ENCODE peak calls at places on chromosome 14, in six cellular contexts. O is fibroblast of lung, M is cardiac muscle cell, L is pancreas, K is body of pancreas, V is right atrium auricular region. S is an unnamed sample.

GRCh38 chr14:75578099-75578785 is at the start of gene FLVCR2:
- DNase-seq in L (peak; percentile 89), K (peak; percentile 79), O (peak; percentile 84), V (peak; percentile 87), M (peak; percentile 86), S (peak; percentile 95)

GRCh38 chr14:63713058-63713457 is 14.8 kb downstream of the SGPP1 start:
- DNase-seq in V (no peak), M (no peak), O (no peak), L (no peak), K (no peak), S (no peak)

GRCh38 chr14:99604766-99605298 is 825 bp upstream of the CCDC85C start:
- DNase-seq in K (peak; percentile 53), V (no peak), M (peak; percentile 78), L (peak; percentile 83), O (no peak), S (no peak)

GRCh38 chr14:54562334-54562733 is 4.6 kb upstream of the SAMD4A start:
- DNase-seq in L (no peak), O (no peak), M (no peak), V (no peak), K (no peak), S (no peak)

GRCh38 chr14:57898837-57899572 is 33.1 kb upstream of the SLC35F4 start:
- DNase-seq in O (no peak), M (no peak), L (no peak), V (no peak), K (no peak), S (no peak)

GRCh38 chr14:89899917-89900680 is 54.4 kb downstream of the EFCAB11 start:
- DNase-seq in L (no peak), V (no peak), M (peak; percentile 42), O (peak; percentile 54), K (no peak), S (no peak)

GRCh38 chr14:90518941-90519256 is 122.1 kb downstream of the CALM1 start:
- DNase-seq in L (peak; percentile 52), K (no peak), V (no peak), O (no peak), M (no peak), S (no peak)

GRCh38 chr14:60195179-60195810 is 30.1 kb upstream of the DHRS7 start:
- DNase-seq in L (no peak), M (no peak), K (no peak), V (no peak), O (no peak), S (no peak)

GRCh38 chr14:60537663-60538062 is 28.7 kb downstream of the SIX6 start:
- DNase-seq in M (no peak), K (no peak), O (no peak), L (no peak), V (no peak), S (no peak)

GRCh38 chr14:56117765-56118610 is at the start of gene PELI2:
- DNase-seq in K (peak; percentile 89), L (peak; percentile 93), V (no peak), M (peak; percentile 84), O (peak; percentile 78), S (peak; percentile 96)

GRCh38 chr14:40417777-40418401 is 985.7 kb upstream of the FBXO33 start:
- DNase-seq in K (no peak), L (no peak), O (no peak), V (no peak), M (peak; percentile 65), S (no peak)

GRCh38 chr14:103696466-103697071 is 18.7 kb downstream of the XRCC3 start:
- DNase-seq in M (no peak), K (peak; percentile 26), V (no peak), O (peak; percentile 90), L (peak; percentile 60), S (peak; percentile 85)

GRCh38 chr14:64117671-64118402 is 176.3 kb downstream of the ESR2 start:
- DNase-seq in O (peak; percentile 57), M (no peak), K (peak; percentile 77), L (peak; percentile 77), V (peak; percentile 73), S (peak; percentile 81)

GRCh38 chr14:104734991-104735779 is 11.2 kb downstream of the ADSS1 start:
- DNase-seq in V (no peak), K (no peak), M (no peak), L (no peak), O (no peak), S (no peak)

GRCh38 chr14:104734601-104734990 is 10.6 kb downstream of the ADSS1 start:
- DNase-seq in L (no peak), M (no peak), K (no peak), O (no peak), V (no peak), S (no peak)

GRCh38 chr14:104732931-104733681 is 9.1 kb downstream of the ADSS1 start:
- DNase-seq in V (no peak), L (no peak), K (no peak), M (no peak), O (no peak), S (no peak)

GRCh38 chr14:104732355-104732804 is 8.4 kb downstream of the ADSS1 start:
- DNase-seq in M (no peak), L (no peak), O (no peak), V (peak; percentile 86), K (peak; percentile 72), S (peak; percentile 94)

DNA sequence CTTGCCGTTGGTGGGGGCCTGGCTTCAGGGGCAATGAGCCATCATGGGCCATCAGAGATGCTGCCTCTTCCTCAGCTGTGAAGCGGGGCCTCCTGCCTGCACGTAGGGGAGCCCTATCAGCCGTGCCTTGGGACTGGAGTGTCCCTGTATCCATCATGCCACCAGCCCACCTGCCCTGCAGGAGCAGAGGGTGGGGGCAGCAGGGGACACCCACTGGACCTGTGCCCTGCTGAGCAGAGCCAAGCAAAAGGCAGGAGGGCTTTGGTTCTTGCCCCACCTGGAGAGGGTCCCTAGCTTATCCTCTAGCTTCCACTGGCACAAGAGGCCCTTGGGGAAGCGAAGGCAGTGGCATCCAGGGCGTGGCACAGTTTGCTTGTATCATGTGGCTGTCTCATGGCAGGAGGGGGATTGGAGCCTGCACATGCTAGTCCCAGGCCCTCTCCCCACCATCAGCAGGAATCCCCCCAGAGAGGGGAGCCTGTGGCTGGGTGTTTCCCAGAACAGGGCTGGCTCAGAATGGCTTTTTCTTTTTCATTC is 10.1 kb downstream of the ADSS1 start:
- DNase-seq in K (no peak), O (no peak), V (no peak), M (no peak), L (no peak), S (no peak)
- H3K27ac ChIP-seq in K (no peak overlapping the region), O (no peak overlapping the region), V (peak overlapping the region; percentile 95), M (no peak overlapping the region), L (no peak overlapping the region), S (no peak overlapping the region)

GRCh38 chr14:69674546-69675245 is 63.3 kb downstream of the SUSD6 start:
- DNase-seq in M (no peak), L (no peak), V (no peak), K (no peak), O (no peak), S (no peak)
- H3K36me3 ChIP-seq in M (no peaks in the 10 kb centered on the region), L (no peaks in the 10 kb centered on the region), V (no peaks in the 10 kb centered on the region), K (no peaks in the 10 kb centered on the region), O (no peaks in the 10 kb centered on the region), S (no peaks in the 10 kb centered on the region)

DNA sequence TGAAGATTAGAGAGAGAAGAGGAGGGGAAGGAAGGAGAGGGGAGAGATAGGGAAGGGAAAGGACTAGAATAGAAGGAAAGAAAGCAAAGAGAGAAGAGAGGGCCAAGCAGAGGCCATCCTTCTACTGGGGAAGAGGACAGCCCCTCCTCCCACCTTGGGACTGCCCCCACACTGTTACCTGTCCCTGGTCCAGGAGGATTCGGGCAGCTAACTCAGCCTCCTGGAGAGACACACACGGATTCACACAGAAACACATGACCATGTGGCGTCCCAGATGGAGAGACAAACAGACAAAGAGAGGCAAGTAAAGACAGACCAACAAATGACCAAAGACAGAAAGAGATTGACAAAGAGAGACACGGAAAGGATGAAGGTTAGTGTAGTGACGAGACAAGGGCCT is 2.2 kb downstream of the NDRG2 start:
- DNase-seq in L (no peak), V (no peak), K (no peak), O (no peak), M (no peak), S (no peak)
- H3K4me3 ChIP-seq in L (no peak overlapping the region), V (peak overlapping the region; percentile 85), K (no peak overlapping the region), O (no peak overlapping the region), M (no peak overlapping the region), S (peak overlapping the region; percentile 68)

GRCh38 chr14:52871606-52872005 is 79.2 kb downstream of the FERMT2 start:
- DNase-seq in L (no peak), V (no peak), O (no peak), K (no peak), M (no peak), S (no peak)
- H3K27ac ChIP-seq in L (no peak overlapping the region), V (no peak overlapping the region), O (no peak overlapping the region), K (no peak overlapping the region), M (no peak overlapping the region), S (no peak overlapping the region)

GRCh38 chr14:49581209-49581960 is 4.8 kb downstream of the RPS29 start:
- DNase-seq in K (no peak), L (no peak), M (no peak), O (no peak), V (no peak), S (no peak)
- H3K36me3 ChIP-seq in K (no peaks in the 10 kb centered on the region), L (no peaks in the 10 kb centered on the region), M (peaks cover 13% of the 10 kb centered on the region), O (peaks cover 12% of the 10 kb centered on the region), V (peaks cover 32% of the 10 kb centered on the region), S (peaks cover 6% of the 10 kb centered on the region)

DNA sequence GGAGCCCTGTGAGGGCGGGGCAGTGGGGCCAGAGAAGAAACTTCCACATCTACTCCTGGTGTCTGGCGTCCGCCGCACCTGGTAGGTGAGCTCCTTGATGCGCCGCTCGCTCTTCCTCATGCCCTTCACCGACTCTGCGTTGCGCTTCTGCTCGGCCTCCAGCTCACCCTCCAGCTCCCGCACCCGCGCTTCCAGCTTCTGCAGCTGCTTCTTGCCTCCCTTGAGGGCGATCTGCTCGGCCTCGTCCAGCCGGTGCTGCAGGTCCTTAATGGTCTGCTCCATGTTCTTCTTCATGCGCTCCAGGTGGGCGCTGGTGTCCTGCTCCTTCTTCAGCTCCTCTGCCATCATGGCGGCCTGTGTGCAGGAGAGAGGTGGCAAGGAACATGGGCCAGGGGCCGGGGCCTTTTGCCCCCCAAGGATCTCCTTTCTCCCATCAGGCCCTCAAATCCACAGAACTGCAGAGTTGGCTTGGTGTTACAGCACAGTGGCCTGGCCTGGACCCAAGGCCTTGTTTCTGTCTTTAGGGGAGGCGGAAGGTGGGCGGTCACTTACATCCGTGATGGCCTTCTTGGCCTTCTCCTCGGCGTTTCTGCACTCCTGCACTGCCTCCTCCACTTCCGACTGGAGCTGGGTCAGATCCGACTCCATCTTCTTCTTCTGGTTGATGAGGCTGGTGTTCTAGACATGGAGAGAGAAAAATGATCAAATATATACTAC is 7.7 kb downstream of the CMTM5 start:
- DNase-seq in M (no peak), O (no peak), V (no peak), K (no peak), L (peak; percentile 51), S (peak; percentile 60)
- H3K4me3 ChIP-seq in M (no peak overlapping the region), O (no peak overlapping the region), V (no peak overlapping the region), K (no peak overlapping the region), L (no peak overlapping the region), S (no peak overlapping the region)

GRCh38 chr14:92987148-92987570 is 64.2 kb downstream of the CHGA start:
- DNase-seq in K (no peak), M (no peak), O (no peak), L (peak; percentile 37), V (no peak), S (peak; percentile 35)
- H3K27ac ChIP-seq in K (peak overlapping the region; percentile 82), M (no peak overlapping the region), O (no peak overlapping the region), L (no peak overlapping the region), V (peak overlapping the region; percentile 79), S (no peak overlapping the region)